ENCODE peak calls at places on chromosomes 1 and 21, in eight cellular contexts. One of them, this sample, is unnamed.
A peak's percentile ranks its signal among the peaks of the same experiment; 100 is the strongest.

GRCh38 chr1:233679598-233679997 is 65.7 kb downstream of the KCNK1 start:
- DNase-seq in GM20000: no peak
- DNase-seq in ELR: no peak
- DNase-seq in iris pigment epithelial cell: no peak
- DNase-seq in fibroblast of gingiva: no peak
- DNase-seq in NB4: no peak
- DNase-seq in epithelial cell of esophagus: no peak
- DNase-seq in transverse colon: no peak
- DNase-seq in this sample: no peak

GRCh38 chr1:65581120-65581519 is 160.7 kb downstream of the LEPR start:
- DNase-seq in transverse colon: no peak
- DNase-seq in GM20000: no peak
- DNase-seq in ELR: peak; percentile 21
- DNase-seq in fibroblast of gingiva: peak; percentile 5
- DNase-seq in epithelial cell of esophagus: peak; percentile 1
- DNase-seq in NB4: no peak
- DNase-seq in iris pigment epithelial cell: peak; percentile 23
- DNase-seq in this sample: no peak

GRCh38 chr1:219000606-219001005 is 173.1 kb upstream of the LYPLAL1 start:
- DNase-seq in GM20000: no peak
- DNase-seq in epithelial cell of esophagus: peak; percentile 9
- DNase-seq in transverse colon: no peak
- DNase-seq in iris pigment epithelial cell: peak; percentile 63
- DNase-seq in ELR: no peak
- DNase-seq in fibroblast of gingiva: no peak
- DNase-seq in NB4: no peak
- DNase-seq in this sample: no peak

GRCh38 chr1:9280015-9280860 is 12.5 kb upstream of the SPSB1 start:
- DNase-seq in iris pigment epithelial cell: peak; percentile 94
- DNase-seq in transverse colon: peak; percentile 74
- DNase-seq in epithelial cell of esophagus: peak; percentile 96
- DNase-seq in ELR: peak; percentile 97
- DNase-seq in GM20000: peak; percentile 68
- DNase-seq in NB4: peak; percentile 51
- DNase-seq in fibroblast of gingiva: peak; percentile 89
- DNase-seq in this sample: peak; percentile 100

GRCh38 chr1:17892851-17893250 is 137.7 kb downstream of the ACTL8 start:
- DNase-seq in fibroblast of gingiva: no peak
- DNase-seq in iris pigment epithelial cell: no peak
- DNase-seq in epithelial cell of esophagus: no peak
- DNase-seq in NB4: no peak
- DNase-seq in transverse colon: no peak
- DNase-seq in ELR: no peak
- DNase-seq in GM20000: no peak
- DNase-seq in this sample: no peak

GRCh38 chr21:20451051-20451450 is 547.2 kb upstream of the NCAM2 start:
- DNase-seq in ELR: peak; percentile 25
- DNase-seq in epithelial cell of esophagus: peak; percentile 27
- DNase-seq in iris pigment epithelial cell: no peak
- DNase-seq in fibroblast of gingiva: no peak
- DNase-seq in NB4: no peak
- DNase-seq in GM20000: no peak
- DNase-seq in transverse colon: no peak
- DNase-seq in this sample: no peak

GRCh38 chr1:24898152-24898908 is 31.7 kb downstream of the RUNX3 start:
- DNase-seq in fibroblast of gingiva: no peak
- DNase-seq in GM20000: peak; percentile 83
- DNase-seq in transverse colon: peak; percentile 77
- DNase-seq in iris pigment epithelial cell: peak; percentile 39
- DNase-seq in epithelial cell of esophagus: peak; percentile 49
- DNase-seq in NB4: peak; percentile 65
- DNase-seq in ELR: peak; percentile 51
- DNase-seq in this sample: peak; percentile 94

GRCh38 chr1:151540982-151541377 is 871 bp downstream of the TUFT1 start:
- DNase-seq in ELR: peak; percentile 50
- DNase-seq in transverse colon: peak; percentile 48
- DNase-seq in NB4: no peak
- DNase-seq in iris pigment epithelial cell: peak; percentile 30
- DNase-seq in epithelial cell of esophagus: no peak
- DNase-seq in GM20000: no peak
- DNase-seq in fibroblast of gingiva: no peak
- DNase-seq in this sample: peak; percentile 72

GRCh38 chr1:226496616-226497015 is 51.9 kb upstream of the STUM start:
- DNase-seq in fibroblast of gingiva: no peak
- DNase-seq in NB4: no peak
- DNase-seq in transverse colon: no peak
- DNase-seq in GM20000: no peak
- DNase-seq in epithelial cell of esophagus: no peak
- DNase-seq in ELR: no peak
- DNase-seq in iris pigment epithelial cell: no peak
- DNase-seq in this sample: no peak

GRCh38 chr1:94433866-94434265 is 15.7 kb downstream of the ABCD3 start:
- DNase-seq in GM20000: no peak
- DNase-seq in transverse colon: no peak
- DNase-seq in iris pigment epithelial cell: no peak
- DNase-seq in epithelial cell of esophagus: peak; percentile 70
- DNase-seq in fibroblast of gingiva: no peak
- DNase-seq in NB4: no peak
- DNase-seq in ELR: no peak
- DNase-seq in this sample: no peak